ENCODE peak calls at places on chromosomes 7 and 10, in six cellular contexts. R, J, S, G, W and X are unnamed samples.

GRCh38 chr7:43302211-43302711 is 189.8 kb downstream of the HECW1 start:
- DNase-seq in W (no peak), S (no peak), G (no peak), R (peak), J (no peak), X (peak)

GRCh38 chr7:30053068-30053467 is 24.9 kb downstream of the PLEKHA8 start:
- DNase-seq in R (no peak), J (no peak), G (no peak), W (no peak), S (no peak), X (no peak)

GRCh38 chr10:110803830-110804338 is 67.8 kb upstream of the PDCD4 start:
- DNase-seq in W (peak), R (peak), S (peak), G (no peak), J (peak), X (peak)

GRCh38 chr10:107031981-107032699 is 132.4 kb downstream of the SORCS1 start:
- DNase-seq in S (no peak), G (no peak), J (peak), R (no peak), W (no peak), X (no peak)

GRCh38 chr10:123136806-123137642 is 1.3 kb downstream of the HMX3 start:
- DNase-seq in G (no peak), S (peak), W (no peak), J (no peak), R (no peak), X (peak)

GRCh38 chr7:35555934-35556333 is 139.0 kb downstream of the HERPUD2 start:
- DNase-seq in G (no peak), W (no peak), R (peak), J (no peak), S (no peak), X (peak)

GRCh38 chr7:4834601-4835397 is 27.0 kb downstream of the PAPOLB start:
- DNase-seq in W (no peak), S (no peak), R (no peak), G (no peak), J (no peak), X (no peak)

GRCh38 chr10:43407148-43407575 is 1.8 kb downstream of the HNRNPF start:
- DNase-seq in G (no peak), J (peak), R (peak), W (peak), S (peak), X (peak)

GRCh38 chr7:36615877-36616276 is 108.4 kb downstream of the AOAH start:
- DNase-seq in R (no peak), S (peak), G (no peak), W (no peak), J (no peak), X (no peak)

GRCh38 chr7:7830122-7830878 is 111.9 kb upstream of the RPA3 start:
- DNase-seq in S (no peak), G (no peak), R (no peak), W (no peak), J (no peak), X (no peak)

GRCh38 chr7:64307254-64308018 is 6.3 kb upstream of the ZNF736 start:
- DNase-seq in G (no peak), S (no peak), W (peak), R (peak), J (peak), X (peak)
- H3K9ac ChIP-seq in G (no peak), S (no peak), W (peak), R (no peak), J (peak), X (peak)

GRCh38 chr10:91574236-91574635 is 58.6 kb downstream of the PPP1R3C start:
- DNase-seq in W (no peak), G (no peak), R (no peak), S (no peak), J (no peak), X (no peak)
- H3K27ac ChIP-seq in W (no peak), G (no peak), R (no peak), S (no peak), J (no peak), X (no peak)

DNA sequence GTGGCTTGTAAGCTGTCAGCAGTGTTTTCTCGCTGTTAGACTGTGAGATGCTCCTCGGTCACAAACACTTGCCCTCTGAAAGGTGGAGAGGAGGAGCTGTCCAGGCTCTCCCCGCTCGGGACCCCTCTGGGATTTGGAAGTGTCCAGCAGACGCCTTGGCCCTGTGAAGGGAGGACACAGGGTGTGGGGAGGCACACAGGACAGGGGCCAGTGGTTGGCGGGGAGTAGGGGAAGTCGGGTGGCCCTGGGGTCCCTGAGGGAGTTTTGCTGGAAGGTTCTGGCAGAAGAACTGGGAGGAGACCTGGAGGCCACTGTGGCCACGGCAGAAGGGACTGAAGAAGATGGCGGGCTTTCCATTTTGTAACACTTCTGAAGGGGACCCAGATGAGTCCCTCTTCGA is 47.2 kb upstream of the DPYSL4 start:
- DNase-seq in S (no peak), W (no peak), G (no peak), R (no peak), J (no peak), X (no peak)
- TF ChIP-seq EZH2phosphoT487 in S (no peak), W (no peak), G (no peak), R (no peak), J (no peak), X (no peak)

GRCh38 chr7:143012001-143012400 is 14.9 kb downstream of the OR9A2 start:
- DNase-seq in S (no peak), R (no peak), J (no peak), G (no peak), W (no peak), X (no peak)

GRCh38 chr7:143012409-143012808 is 14.5 kb downstream of the OR9A2 start:
- DNase-seq in J (no peak), W (no peak), S (no peak), R (no peak), G (no peak), X (peak)

GRCh38 chr7:143013473-143013872 is 13.5 kb downstream of the OR9A2 start:
- DNase-seq in G (no peak), J (no peak), S (no peak), W (no peak), R (no peak), X (peak)

GRCh38 chr7:143015102-143015501 is 11.8 kb downstream of the OR9A2 start:
- DNase-seq in W (peak), S (no peak), G (no peak), J (no peak), R (no peak), X (no peak)

DNA sequence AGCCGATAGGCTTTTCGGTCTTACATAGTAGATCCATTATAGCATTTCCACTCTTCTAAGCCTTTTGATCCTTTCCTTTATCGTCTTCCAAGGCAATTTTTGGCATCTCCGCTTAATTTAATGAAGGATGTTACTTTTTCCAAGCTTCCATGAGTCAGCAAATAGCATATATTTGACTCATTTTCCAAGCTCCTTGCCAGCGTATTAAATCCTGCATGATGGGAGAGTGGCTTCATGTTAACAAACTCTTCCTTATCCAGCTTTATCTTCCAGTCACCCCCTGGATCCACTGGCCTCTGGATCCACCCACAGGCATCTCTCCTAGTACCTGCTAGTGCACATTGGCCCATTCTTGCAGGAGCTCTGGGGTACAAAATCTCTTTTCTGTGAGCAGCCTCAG is 13.0 kb downstream of the OR9A2 start:
- DNase-seq in R (peak), J (no peak), G (no peak), S (no peak), W (no peak), X (peak)
- H3K9ac ChIP-seq in R (no peak), J (peak), G (no peak), S (no peak), W (no peak), X (no peak)

GRCh38 chr10:33235951-33236350 is 98.5 kb downstream of the NRP1 start:
- DNase-seq in S (no peak), J (no peak), W (no peak), G (no peak), R (no peak), X (no peak)

GRCh38 chr10:33236916-33237315 is 97.6 kb downstream of the NRP1 start:
- DNase-seq in J (no peak), G (no peak), S (no peak), W (no peak), R (no peak), X (no peak)

GRCh38 chr10:33233635-33234034 is 100.8 kb downstream of the NRP1 start:
- DNase-seq in R (no peak), J (no peak), W (no peak), S (no peak), G (no peak), X (peak)

GRCh38 chr10:33234779-33235178 is 99.7 kb downstream of the NRP1 start:
- DNase-seq in G (no peak), W (no peak), S (no peak), J (peak), R (no peak), X (peak)

GRCh38 chr10:33235271-33235884 is 99.1 kb downstream of the NRP1 start:
- DNase-seq in G (no peak), W (no peak), R (no peak), J (peak), S (no peak), X (no peak)
- H3K27ac ChIP-seq in G (no peak), W (no peak), R (peak), J (peak), S (no peak), X (peak)

GRCh38 chr10:103915794-103916193 is 2.2 kb downstream of the STN1 start:
- DNase-seq in W (no peak), G (no peak), R (peak), J (no peak), S (no peak), X (no peak)

GRCh38 chr10:103916901-103917300 is 1.1 kb downstream of the STN1 start:
- DNase-seq in J (no peak), G (no peak), R (peak), S (no peak), W (no peak), X (no peak)

GRCh38 chr10:103916254-103916653 is 1.7 kb downstream of the STN1 start:
- DNase-seq in S (no peak), R (no peak), J (no peak), G (no peak), W (no peak), X (peak)

GRCh38 chr10:103918053-103918846 is at the start of gene STN1:
- DNase-seq in S (peak), R (peak), W (peak), J (peak), G (peak), X (peak)

DNA sequence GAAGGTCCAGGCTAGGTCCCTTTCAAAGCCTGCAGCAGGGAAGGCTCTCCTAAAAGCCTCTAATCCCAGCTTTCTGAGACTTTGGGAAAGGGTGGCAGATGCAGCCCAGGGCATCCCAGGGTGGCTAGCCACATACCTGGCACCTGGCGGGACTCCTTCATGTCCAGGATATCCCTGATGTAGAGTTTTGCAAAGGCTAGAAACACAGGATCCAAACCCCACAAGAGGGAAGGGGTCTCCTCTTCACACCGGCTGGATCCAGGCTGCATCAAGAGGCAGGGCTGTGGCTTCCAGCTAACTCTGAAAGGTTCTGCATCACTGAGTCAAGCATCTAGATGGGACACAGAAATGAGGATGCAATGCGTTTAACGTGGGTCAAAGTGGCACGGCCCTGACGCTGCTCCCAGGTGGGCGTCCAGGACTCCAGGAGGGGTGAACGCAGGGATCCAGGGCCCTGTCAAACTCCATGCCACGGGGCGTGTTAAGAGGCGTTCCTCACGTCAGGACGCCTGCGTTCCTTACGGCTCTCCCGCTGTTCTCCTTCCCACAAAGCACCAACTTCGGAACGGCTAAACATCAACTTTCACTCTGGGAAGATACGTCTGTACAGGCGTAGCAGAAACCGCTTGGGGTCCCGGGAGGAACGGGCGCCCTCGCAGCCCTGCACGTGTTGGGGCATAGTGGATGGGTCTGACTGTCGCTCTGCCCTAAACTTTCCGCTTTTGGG is 495 bp downstream of the STN1 start:
- DNase-seq in R (no peak), W (peak), S (peak), G (no peak), J (no peak), X (peak)
- TF ChIP-seq EZH2phosphoT487 in R (no peak), W (no peak), S (no peak), G (no peak), J (no peak), X (no peak)

GRCh38 chr7:129775695-129776396 is 164.3 kb downstream of the NRF1 start:
- DNase-seq in S (peak), J (peak), W (no peak), G (no peak), R (no peak), X (no peak)
- H3K9ac ChIP-seq in S (no peak), J (no peak), W (no peak), G (no peak), R (no peak), X (no peak)

DNA sequence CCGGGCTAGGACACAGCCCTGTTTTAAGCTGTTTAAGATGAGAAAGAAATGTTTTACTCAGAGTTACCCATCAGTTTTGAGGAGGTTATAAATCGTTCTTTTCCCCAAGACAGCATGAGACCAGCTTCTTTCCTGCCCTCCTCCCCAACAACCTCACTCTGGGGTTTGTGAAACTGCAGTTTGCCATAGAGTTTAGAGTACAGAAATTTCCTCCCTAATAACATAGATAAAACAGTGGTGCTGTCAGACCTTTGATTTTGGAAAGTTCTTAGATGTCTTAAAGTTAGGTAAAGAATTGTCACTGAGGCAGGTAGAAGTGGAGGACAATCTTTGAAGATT is 165.0 kb downstream of the WNT2 start:
- DNase-seq in R (no peak), S (no peak), W (no peak), J (no peak), G (no peak), X (no peak)
- H3K27ac ChIP-seq in R (peak), S (no peak), W (no peak), J (peak), G (no peak), X (peak)